ENCODE peak calls at places on chromosome 9, in seven cellular contexts. One of them, this sample, is unnamed.

GRCh38 chr9:114362394-114362793 is 25.4 kb downstream of the AKNA start:
- DNase-seq in pancreas: no peak
- DNase-seq in colonic mucosa: no peak
- DNase-seq in aorta: peak; percentile 70
- DNase-seq in heart right ventricle: no peak
- DNase-seq in GM23248: no peak
- DNase-seq in cardiac muscle cell: no peak
- DNase-seq in this sample: no peak

GRCh38 chr9:130701059-130702022 is 7.8 kb downstream of the EXOSC2 start:
- DNase-seq in pancreas: peak; percentile 55
- DNase-seq in colonic mucosa: peak; percentile 82
- DNase-seq in aorta: peak; percentile 92
- DNase-seq in heart right ventricle: peak; percentile 85
- DNase-seq in GM23248: peak; percentile 85
- DNase-seq in cardiac muscle cell: peak; percentile 90
- DNase-seq in this sample: peak; percentile 75

GRCh38 chr9:6712041-6712440 is 45.7 kb upstream of the KDM4C start:
- DNase-seq in pancreas: no peak
- DNase-seq in colonic mucosa: no peak
- DNase-seq in aorta: no peak
- DNase-seq in heart right ventricle: no peak
- DNase-seq in GM23248: no peak
- DNase-seq in cardiac muscle cell: no peak
- DNase-seq in this sample: peak; percentile 1

GRCh38 chr9:78577507-78577906 is 280.6 kb downstream of the PSAT1 start:
- DNase-seq in pancreas: no peak
- DNase-seq in colonic mucosa: no peak
- DNase-seq in aorta: no peak
- DNase-seq in heart right ventricle: no peak
- DNase-seq in GM23248: no peak
- DNase-seq in cardiac muscle cell: no peak
- DNase-seq in this sample: no peak

GRCh38 chr9:119117409-119117808 is 251.8 kb downstream of the BRINP1 start:
- DNase-seq in pancreas: no peak
- DNase-seq in colonic mucosa: no peak
- DNase-seq in aorta: no peak
- DNase-seq in heart right ventricle: no peak
- DNase-seq in GM23248: no peak
- DNase-seq in cardiac muscle cell: no peak
- DNase-seq in this sample: no peak

GRCh38 chr9:95089257-95089873 is 228.1 kb downstream of the FANCC start:
- DNase-seq in pancreas: no peak
- DNase-seq in colonic mucosa: no peak
- DNase-seq in aorta: peak; percentile 64
- DNase-seq in heart right ventricle: no peak
- DNase-seq in GM23248: no peak
- DNase-seq in cardiac muscle cell: no peak
- DNase-seq in this sample: no peak

GRCh38 chr9:115036691-115037090 is 81.3 kb downstream of the TNC start:
- DNase-seq in pancreas: no peak
- DNase-seq in colonic mucosa: no peak
- DNase-seq in aorta: no peak
- DNase-seq in heart right ventricle: no peak
- DNase-seq in GM23248: no peak
- DNase-seq in cardiac muscle cell: no peak
- DNase-seq in this sample: no peak

GRCh38 chr9:121720311-121720991 is 69.0 kb downstream of the DAB2IP start:
- DNase-seq in pancreas: no peak
- DNase-seq in colonic mucosa: peak; percentile 77
- DNase-seq in aorta: no peak
- DNase-seq in heart right ventricle: no peak
- DNase-seq in GM23248: peak; percentile 26
- DNase-seq in cardiac muscle cell: no peak
- DNase-seq in this sample: no peak

GRCh38 chr9:5838884-5839571 is 6.1 kb upstream of the ERMP1 start:
- DNase-seq in pancreas: peak; percentile 65
- DNase-seq in colonic mucosa: peak; percentile 82
- DNase-seq in aorta: no peak
- DNase-seq in heart right ventricle: no peak
- DNase-seq in GM23248: peak; percentile 79
- DNase-seq in cardiac muscle cell: peak; percentile 39
- DNase-seq in this sample: peak; percentile 84

GRCh38 chr9:92726971-92727715 is 37.5 kb downstream of the BICD2 start:
- DNase-seq in pancreas: peak; percentile 8
- DNase-seq in colonic mucosa: no peak
- DNase-seq in aorta: peak; percentile 37
- DNase-seq in heart right ventricle: peak; percentile 65
- DNase-seq in GM23248: no peak
- DNase-seq in cardiac muscle cell: peak; percentile 54
- DNase-seq in this sample: peak; percentile 26

GRCh38 chr9:16501726-16502125 is 368.7 kb downstream of the BNC2 start:
- DNase-seq in pancreas: no peak
- DNase-seq in colonic mucosa: no peak
- DNase-seq in aorta: no peak
- DNase-seq in heart right ventricle: no peak
- DNase-seq in GM23248: peak; percentile 31
- DNase-seq in cardiac muscle cell: no peak
- DNase-seq in this sample: no peak

GRCh38 chr9:131660466-131661405 is 79.1 kb downstream of the RAPGEF1 start:
- DNase-seq in pancreas: no peak
- DNase-seq in colonic mucosa: no peak
- DNase-seq in aorta: no peak
- DNase-seq in heart right ventricle: no peak
- DNase-seq in GM23248: no peak
- DNase-seq in cardiac muscle cell: no peak
- DNase-seq in this sample: no peak

GRCh38 chr9:135286961-135287360 is 192.6 kb upstream of the PPP1R26 start:
- DNase-seq in pancreas: no peak
- DNase-seq in colonic mucosa: no peak
- DNase-seq in aorta: no peak
- DNase-seq in heart right ventricle: no peak
- DNase-seq in GM23248: no peak
- DNase-seq in cardiac muscle cell: no peak
- DNase-seq in this sample: no peak

GRCh38 chr9:135392511-135392910 is 87.1 kb upstream of the PPP1R26 start:
- DNase-seq in pancreas: no peak
- DNase-seq in colonic mucosa: no peak
- DNase-seq in aorta: no peak
- DNase-seq in heart right ventricle: no peak
- DNase-seq in GM23248: no peak
- DNase-seq in cardiac muscle cell: no peak
- DNase-seq in this sample: no peak

GRCh38 chr9:124605258-124605657 is 98.1 kb upstream of the NR5A1 start:
- DNase-seq in pancreas: no peak
- DNase-seq in colonic mucosa: no peak
- DNase-seq in aorta: no peak
- DNase-seq in heart right ventricle: no peak
- DNase-seq in GM23248: no peak
- DNase-seq in cardiac muscle cell: no peak
- DNase-seq in this sample: no peak

GRCh38 chr9:124599121-124599795 is 92.1 kb upstream of the NR5A1 start:
- DNase-seq in pancreas: no peak
- DNase-seq in colonic mucosa: no peak
- DNase-seq in aorta: no peak
- DNase-seq in heart right ventricle: no peak
- DNase-seq in GM23248: no peak
- DNase-seq in cardiac muscle cell: no peak
- DNase-seq in this sample: no peak

GRCh38 chr9:124600407-124600806 is 93.2 kb upstream of the NR5A1 start:
- DNase-seq in pancreas: no peak
- DNase-seq in colonic mucosa: no peak
- DNase-seq in aorta: no peak
- DNase-seq in heart right ventricle: no peak
- DNase-seq in GM23248: no peak
- DNase-seq in cardiac muscle cell: no peak
- DNase-seq in this sample: no peak

GRCh38 chr9:124602204-124602603 is 95.0 kb upstream of the NR5A1 start:
- DNase-seq in pancreas: no peak
- DNase-seq in colonic mucosa: no peak
- DNase-seq in aorta: no peak
- DNase-seq in heart right ventricle: no peak
- DNase-seq in GM23248: no peak
- DNase-seq in cardiac muscle cell: no peak
- DNase-seq in this sample: no peak

GRCh38 chr9:124602632-124603031 is 95.4 kb upstream of the NR5A1 start:
- DNase-seq in pancreas: no peak
- DNase-seq in colonic mucosa: no peak
- DNase-seq in aorta: no peak
- DNase-seq in heart right ventricle: no peak
- DNase-seq in GM23248: no peak
- DNase-seq in cardiac muscle cell: no peak
- DNase-seq in this sample: no peak
- H3K4me1 ChIP-seq in pancreas: no peaks in the 10 kb centered on the region
- H3K4me1 ChIP-seq in colonic mucosa: no peaks in the 10 kb centered on the region
- H3K4me1 ChIP-seq in aorta: no peaks in the 10 kb centered on the region
- H3K4me1 ChIP-seq in heart right ventricle: no peaks in the 10 kb centered on the region
- H3K4me1 ChIP-seq in GM23248: no peaks in the 10 kb centered on the region
- H3K4me1 ChIP-seq in cardiac muscle cell: no peaks in the 10 kb centered on the region
- H3K4me1 ChIP-seq in this sample: no peaks in the 10 kb centered on the region

GRCh38 chr9:98805506-98806272 is 1.8 kb upstream of the GALNT12 start:
- DNase-seq in pancreas: no peak
- DNase-seq in colonic mucosa: no peak
- DNase-seq in aorta: no peak
- DNase-seq in heart right ventricle: no peak
- DNase-seq in GM23248: peak; percentile 77
- DNase-seq in cardiac muscle cell: peak; percentile 91
- DNase-seq in this sample: peak; percentile 27
- H3K4me3 ChIP-seq in pancreas: no peak overlapping the region
- H3K4me3 ChIP-seq in colonic mucosa: peak overlapping the region; percentile 6
- H3K4me3 ChIP-seq in aorta: no peak overlapping the region
- H3K4me3 ChIP-seq in heart right ventricle: no peak overlapping the region
- H3K4me3 ChIP-seq in GM23248: no peak overlapping the region
- H3K4me3 ChIP-seq in cardiac muscle cell: no peak overlapping the region
- H3K4me3 ChIP-seq in this sample: no peak overlapping the region

GRCh38 chr9:120408680-120409258 is 171.2 kb downstream of the CDK5RAP2 start:
- DNase-seq in pancreas: no peak
- DNase-seq in colonic mucosa: no peak
- DNase-seq in aorta: no peak
- DNase-seq in heart right ventricle: no peak
- DNase-seq in GM23248: no peak
- DNase-seq in cardiac muscle cell: no peak
- DNase-seq in this sample: no peak
- H3K4me1 ChIP-seq in pancreas: no peaks in the 10 kb centered on the region
- H3K4me1 ChIP-seq in colonic mucosa: no peaks in the 10 kb centered on the region
- H3K4me1 ChIP-seq in aorta: no peaks in the 10 kb centered on the region
- H3K4me1 ChIP-seq in heart right ventricle: peaks cover 13% of the 10 kb centered on the region
- H3K4me1 ChIP-seq in GM23248: peaks cover 31% of the 10 kb centered on the region
- H3K4me1 ChIP-seq in cardiac muscle cell: no peaks in the 10 kb centered on the region
- H3K4me1 ChIP-seq in this sample: no peaks in the 10 kb centered on the region

DNA sequence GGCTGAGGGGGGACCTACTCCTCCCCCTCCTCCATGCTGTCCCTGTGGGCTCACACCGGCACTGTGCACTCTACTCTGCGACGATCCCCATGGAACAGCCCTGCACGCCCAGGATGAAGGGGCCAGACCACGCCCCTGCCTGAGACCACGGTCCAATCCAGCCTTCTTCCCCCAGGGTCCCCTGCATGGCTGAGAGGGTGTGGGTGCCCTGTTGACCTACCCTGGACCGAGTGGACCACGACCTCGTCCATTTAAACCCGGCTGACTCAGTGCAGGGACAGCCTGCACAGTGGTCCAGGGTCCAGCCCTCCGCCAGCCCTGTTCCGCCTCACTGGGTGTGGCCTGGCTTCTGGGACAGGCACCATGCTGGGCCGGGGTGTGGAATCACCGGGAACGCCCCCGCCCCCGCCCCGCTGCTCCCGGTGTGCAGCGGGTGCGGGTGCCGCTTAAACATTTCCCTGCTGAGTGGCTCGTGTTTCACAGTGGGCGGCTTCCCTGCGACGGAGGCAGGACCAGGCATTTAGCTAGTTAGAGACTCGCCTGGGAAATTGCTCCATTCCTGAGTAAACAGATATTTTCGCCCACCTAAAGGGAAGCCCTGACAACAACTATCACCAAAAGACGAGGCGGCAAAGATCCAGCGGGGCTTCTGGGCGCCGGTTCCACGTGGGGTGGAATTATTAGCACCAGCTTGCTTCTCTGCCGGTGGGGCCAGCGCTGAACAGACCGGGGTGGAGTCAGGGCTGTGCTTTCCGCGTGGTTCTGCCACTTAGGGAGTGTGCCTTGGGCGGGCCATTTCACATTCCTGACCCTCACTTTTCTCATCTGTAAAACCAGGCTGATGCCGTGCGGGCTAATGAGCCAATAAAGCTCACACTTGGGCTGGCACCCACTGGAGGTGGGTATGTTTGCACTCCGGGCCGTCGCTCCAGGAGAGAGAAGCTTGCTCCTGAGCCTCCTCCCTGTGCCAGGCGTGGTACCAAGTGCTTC is 22.6 kb downstream of the DBH start:
- DNase-seq in pancreas: peak; percentile 41
- DNase-seq in colonic mucosa: peak; percentile 53
- DNase-seq in aorta: no peak
- DNase-seq in heart right ventricle: peak; percentile 21
- DNase-seq in GM23248: peak; percentile 58
- DNase-seq in cardiac muscle cell: peak; percentile 70
- DNase-seq in this sample: peak; percentile 67
- H3K4me3 ChIP-seq in pancreas: peak overlapping the region; percentile 6
- H3K4me3 ChIP-seq in colonic mucosa: no peak overlapping the region
- H3K4me3 ChIP-seq in aorta: no peak overlapping the region
- H3K4me3 ChIP-seq in heart right ventricle: peak overlapping the region; percentile 44
- H3K4me3 ChIP-seq in GM23248: peak overlapping the region; percentile 32
- H3K4me3 ChIP-seq in cardiac muscle cell: no peak overlapping the region
- H3K4me3 ChIP-seq in this sample: peak overlapping the region; percentile 16

DNA sequence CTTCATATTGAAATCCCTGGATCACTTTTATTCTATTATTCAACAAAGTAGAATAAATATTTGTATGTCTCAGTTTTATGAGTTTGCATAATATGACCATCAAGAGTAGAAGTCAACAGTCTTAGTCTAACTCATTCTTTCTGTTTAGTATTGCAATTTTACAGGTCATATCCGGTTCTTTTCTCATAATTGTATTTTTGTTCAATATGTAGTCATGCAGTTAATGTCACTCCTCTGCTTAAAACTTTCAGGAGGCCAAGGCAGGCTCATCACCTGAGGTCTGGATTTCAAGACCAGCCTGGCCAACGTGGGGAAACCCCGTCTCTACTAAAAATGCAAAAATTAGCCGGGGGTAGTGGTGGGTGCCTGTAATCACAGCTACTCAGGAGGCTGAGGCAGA is 148.4 kb upstream of the TRPM3 start:
- DNase-seq in pancreas: no peak
- DNase-seq in colonic mucosa: no peak
- DNase-seq in aorta: no peak
- DNase-seq in heart right ventricle: no peak
- DNase-seq in GM23248: no peak
- DNase-seq in cardiac muscle cell: no peak
- DNase-seq in this sample: no peak
- H3K4me1 ChIP-seq in pancreas: no peaks in the 10 kb centered on the region
- H3K4me1 ChIP-seq in colonic mucosa: no peaks in the 10 kb centered on the region
- H3K4me1 ChIP-seq in aorta: no peaks in the 10 kb centered on the region
- H3K4me1 ChIP-seq in heart right ventricle: no peaks in the 10 kb centered on the region
- H3K4me1 ChIP-seq in GM23248: no peaks in the 10 kb centered on the region
- H3K4me1 ChIP-seq in cardiac muscle cell: no peaks in the 10 kb centered on the region
- H3K4me1 ChIP-seq in this sample: no peaks in the 10 kb centered on the region